ENCODE peak calls at places on chromosomes 16 and 17, in ten cellular contexts. J, D, R, C, A, L, U, B, N and X are unnamed samples.
A peak's percentile ranks its signal among the peaks of the same experiment; 100 is the strongest.

GRCh38 chr16:31129568-31130335 is 5.8 kb downstream of the PRSS8 start:
- DNase-seq in J (peak; percentile 65), D (no peak), R (no peak), C (no peak), A (no peak), L (no peak), U (no peak), B (peak; percentile 51), N (no peak), X (no peak)

GRCh38 chr17:81315885-81316391 is 20.8 kb upstream of the SLC38A10 start:
- DNase-seq in J (no peak), D (no peak), R (no peak), C (no peak), A (no peak), L (no peak), U (no peak), B (no peak), N (no peak), X (no peak)

GRCh38 chr17:2716649-2717048 is 5.1 kb upstream of the CLUH start:
- DNase-seq in J (no peak), D (no peak), R (no peak), C (no peak), A (no peak), L (no peak), U (no peak), B (no peak), N (no peak), X (no peak)

GRCh38 chr16:48330847-48331204 is 54.4 kb downstream of the SIAH1 start:
- DNase-seq in J (no peak), D (no peak), R (no peak), C (no peak), A (no peak), L (no peak), U (no peak), B (no peak), N (no peak), X (no peak)

GRCh38 chr17:78383725-78384471 is 5.4 kb downstream of the PGS1 start:
- DNase-seq in J (peak; percentile 56), D (no peak), R (peak; percentile 61), C (no peak), A (peak; percentile 99), L (peak; percentile 74), U (no peak), B (peak; percentile 100), N (peak; percentile 90), X (no peak)

GRCh38 chr17:8031261-8031661 is 7.6 kb upstream of the ALOX15B start:
- DNase-seq in J (no peak), D (no peak), R (no peak), C (no peak), A (no peak), L (no peak), U (no peak), B (no peak), N (peak; percentile 50), X (no peak)

GRCh38 chr17:81391964-81392908 is 3.0 kb upstream of the BAHCC1 start:
- DNase-seq in J (no peak), D (no peak), R (no peak), C (no peak), A (peak; percentile 68), L (no peak), U (peak; percentile 63), B (peak; percentile 65), N (peak; percentile 92), X (no peak)

GRCh38 chr17:78875738-78876597 is 27.0 kb downstream of the CEP295NL start:
- DNase-seq in J (no peak), D (no peak), R (no peak), C (peak; percentile 6), A (peak; percentile 67), L (no peak), U (no peak), B (peak; percentile 68), N (no peak), X (no peak)

GRCh38 chr17:28078443-28079229 is 36.2 kb downstream of the NLK start:
- DNase-seq in J (no peak), D (no peak), R (no peak), C (no peak), A (peak; percentile 10), L (no peak), U (no peak), B (no peak), N (no peak), X (no peak)

GRCh38 chr16:56921571-56921970 is 10.4 kb upstream of the HERPUD1 start:
- DNase-seq in J (no peak), D (no peak), R (no peak), C (no peak), A (no peak), L (no peak), U (no peak), B (no peak), N (peak; percentile 11), X (no peak)

GRCh38 chr16:15523092-15523541 is 88.7 kb downstream of the BMERB1 start:
- DNase-seq in J (no peak), D (no peak), R (no peak), C (no peak), A (no peak), L (no peak), U (no peak), B (no peak), N (no peak), X (no peak)

GRCh38 chr17:64411999-64412771 is 21.5 kb upstream of the PECAM1 start:
- DNase-seq in J (no peak), D (no peak), R (no peak), C (no peak), A (peak; percentile 34), L (no peak), U (peak; percentile 78), B (peak; percentile 63), N (peak; percentile 79), X (peak; percentile 85)

GRCh38 chr17:8041249-8041928 is 2.5 kb downstream of the ALOX15B start:
- DNase-seq in J (no peak), D (no peak), R (peak; percentile 26), C (peak; percentile 79), A (peak; percentile 74), L (no peak), U (peak; percentile 46), B (peak; percentile 53), N (peak; percentile 61), X (peak; percentile 23)

GRCh38 chr16:31860508-31860907 is 13.1 kb upstream of the ZNF267 start:
- DNase-seq in J (no peak), D (no peak), R (no peak), C (no peak), A (no peak), L (no peak), U (no peak), B (no peak), N (no peak), X (no peak)

GRCh38 chr16:3609895-3610697 is 1.3 kb downstream of the SLX4 start:
- DNase-seq in J (no peak), D (no peak), R (no peak), C (no peak), A (peak; percentile 25), L (no peak), U (no peak), B (no peak), N (no peak), X (no peak)

GRCh38 chr16:2090819-2091721 is 43.3 kb downstream of the TSC2 start:
- DNase-seq in J (no peak), D (peak; percentile 87), R (peak; percentile 7), C (no peak), A (peak; percentile 59), L (no peak), U (no peak), B (peak; percentile 47), N (no peak), X (peak; percentile 68)

GRCh38 chr16:17273142-17273561 is 197.6 kb downstream of the XYLT1 start:
- DNase-seq in J (no peak), D (no peak), R (peak; percentile 21), C (no peak), A (peak; percentile 94), L (no peak), U (no peak), B (peak; percentile 96), N (no peak), X (no peak)

GRCh38 chr17:41144846-41145245 is 4.5 kb upstream of the KRTAP4-6 start:
- DNase-seq in J (no peak), D (no peak), R (no peak), C (no peak), A (no peak), L (no peak), U (no peak), B (no peak), N (no peak), X (no peak)

GRCh38 chr17:30345527-30346075 is 11.7 kb upstream of the TMIGD1 start:
- DNase-seq in J (no peak), D (no peak), R (no peak), C (no peak), A (no peak), L (no peak), U (no peak), B (no peak), N (no peak), X (no peak)

GRCh38 chr16:67861877-67862276 is 11.0 kb upstream of the EDC4 start:
- DNase-seq in J (no peak), D (no peak), R (no peak), C (no peak), A (no peak), L (no peak), U (no peak), B (no peak), N (no peak), X (no peak)

GRCh38 chr16:3095869-3096268 is 3.2 kb downstream of the ZSCAN10 start:
- DNase-seq in J (no peak), D (no peak), R (no peak), C (no peak), A (no peak), L (no peak), U (no peak), B (no peak), N (no peak), X (no peak)

GRCh38 chr17:41551370-41551769 is 20.5 kb downstream of the KRT9 start:
- DNase-seq in J (no peak), D (no peak), R (no peak), C (no peak), A (peak; percentile 47), L (no peak), U (no peak), B (peak; percentile 58), N (no peak), X (no peak)

GRCh38 chr17:11744696-11745095 is 146.4 kb downstream of the DNAH9 start:
- DNase-seq in J (no peak), D (no peak), R (no peak), C (no peak), A (no peak), L (no peak), U (no peak), B (no peak), N (no peak), X (no peak)

GRCh38 chr17:21689604-21690003 is 2.7 kb upstream of the KCNJ18 start:
- DNase-seq in J (no peak), D (no peak), R (no peak), C (no peak), A (peak; percentile 91), L (no peak), U (no peak), B (peak; percentile 81), N (peak; percentile 89), X (no peak)

GRCh38 chr16:56252835-56253234 is 61.5 kb downstream of the GNAO1 start:
- DNase-seq in J (no peak), D (no peak), R (no peak), C (peak; percentile 30), A (peak; percentile 67), L (no peak), U (no peak), B (no peak), N (peak; percentile 48), X (no peak)

GRCh38 chr17:71899317-71899716 is 221.5 kb upstream of the SOX9 start:
- DNase-seq in J (no peak), D (no peak), R (no peak), C (no peak), A (peak; percentile 20), L (no peak), U (no peak), B (peak; percentile 72), N (no peak), X (no peak)

GRCh38 chr16:14284371-14284770 is 213.3 kb downstream of the MRTFB start:
- DNase-seq in J (no peak), D (no peak), R (no peak), C (no peak), A (no peak), L (no peak), U (no peak), B (no peak), N (no peak), X (no peak)

GRCh38 chr17:9729735-9730420 is 61.5 kb downstream of the DHRS7C start:
- DNase-seq in J (no peak), D (no peak), R (no peak), C (no peak), A (peak; percentile 8), L (no peak), U (no peak), B (peak; percentile 44), N (no peak), X (no peak)